ENCODE peak calls at places on chromosomes 3 and 15, in ten cellular contexts. A is CD8-positive, alpha-beta memory T cell; C is fibroblast of lung; Z is left ventricle myocardium inferior; T is right atrium auricular region; F is heart right ventricle; U is HCT116; R is body of pancreas; E is SJSA1; N is heart left ventricle. G is an unnamed sample. For H3K27me3, the result is how much of the 10 kb centered on the place peaks cover.

GRCh38 chr15:62108411-62108810 is 41.6 kb downstream of the C2CD4A start:
- DNase-seq in A (no peak), C (no peak), Z (no peak), T (no peak), F (no peak), U (no peak), R (no peak), E (no peak), N (no peak), G (no peak)

GRCh38 chr3:48561045-48561736 is 2.4 kb downstream of the UCN2 start:
- DNase-seq in A (no peak), C (peak), Z (peak), T (peak), F (peak), U (no peak), R (peak), E (peak), N (peak), G (peak)

GRCh38 chr3:58237940-58238681 is 519 bp downstream of the ABHD6 start:
- DNase-seq in A (peak), C (no peak), Z (peak), T (peak), F (peak), U (no peak), R (peak), E (no peak), N (peak), G (peak)

GRCh38 chr15:87672309-87672897 is 584.1 kb downstream of the NTRK3 start:
- DNase-seq in A (no peak), C (peak), Z (peak), T (no peak), F (no peak), U (no peak), R (peak), E (no peak), N (no peak), G (peak)

GRCh38 chr3:126153695-126154360 is 26.6 kb downstream of the ALDH1L1 start:
- DNase-seq in A (no peak), C (no peak), Z (no peak), T (no peak), F (no peak), U (no peak), R (no peak), E (no peak), N (no peak), G (peak)

GRCh38 chr3:105885261-105885660 is 16.4 kb upstream of the CBLB start:
- DNase-seq in A (no peak), C (no peak), Z (no peak), T (no peak), F (no peak), U (no peak), R (no peak), E (no peak), N (no peak), G (no peak)

GRCh38 chr15:96356494-96357455 is 26.3 kb downstream of the NR2F2 start:
- DNase-seq in A (peak), C (peak), Z (peak), T (no peak), F (peak), U (peak), R (peak), E (peak), N (peak), G (peak)

GRCh38 chr3:104452697-104453096 is 914.0 kb upstream of the ALCAM start:
- DNase-seq in A (no peak), C (no peak), Z (no peak), T (no peak), F (no peak), U (no peak), R (no peak), E (peak), N (no peak), G (no peak)

GRCh38 chr3:187027531-187027936 is 97.2 kb downstream of the ST6GAL1 start:
- DNase-seq in A (peak), C (no peak), Z (no peak), T (no peak), F (no peak), U (no peak), R (no peak), E (no peak), N (no peak), G (no peak)

GRCh38 chr3:186108106-186108940 is 566 bp downstream of the ETV5 start:
- DNase-seq in A (peak), C (peak), Z (peak), T (peak), F (peak), U (peak), R (peak), E (peak), N (peak), G (peak)

GRCh38 chr3:186214670-186215069 is 105.8 kb upstream of the ETV5 start:
- DNase-seq in A (no peak), C (no peak), Z (no peak), T (no peak), F (no peak), U (no peak), R (no peak), E (no peak), N (no peak), G (no peak)

GRCh38 chr3:107297597-107297996 is 79.6 kb upstream of the CCDC54 start:
- DNase-seq in A (no peak), C (no peak), Z (no peak), T (no peak), F (no peak), U (no peak), R (no peak), E (no peak), N (no peak), G (no peak)

GRCh38 chr3:149273096-149273751 is 51.6 kb upstream of the CP start:
- DNase-seq in A (no peak), C (peak), Z (no peak), T (no peak), F (no peak), U (peak), R (peak), E (peak), N (no peak), G (peak)

GRCh38 chr15:78536134-78536533 is 4.1 kb upstream of the PSMA4 start:
- DNase-seq in A (no peak), C (peak), Z (no peak), T (no peak), F (no peak), U (no peak), R (no peak), E (no peak), N (no peak), G (no peak)

GRCh38 chr15:97604673-97605072 is 355.8 kb upstream of the ARRDC4 start:
- DNase-seq in A (no peak), C (no peak), Z (no peak), T (no peak), F (no peak), U (no peak), R (no peak), E (no peak), N (no peak), G (no peak)

GRCh38 chr3:196053487-196053886 is 28.4 kb downstream of the TFRC start:
- DNase-seq in A (no peak), C (no peak), Z (no peak), T (no peak), F (no peak), U (no peak), R (no peak), E (no peak), N (no peak), G (no peak)

GRCh38 chr3:160280836-160281235 is 55.6 kb downstream of the C3orf80 start:
- DNase-seq in A (no peak), C (no peak), Z (no peak), T (no peak), F (no peak), U (no peak), R (no peak), E (no peak), N (no peak), G (no peak)

GRCh38 chr15:98547255-98547654 is 101.1 kb upstream of the IGF1R start:
- DNase-seq in A (no peak), C (no peak), Z (no peak), T (no peak), F (no peak), U (no peak), R (no peak), E (no peak), N (no peak), G (no peak)

GRCh38 chr15:89874926-89875564 is 18.7 kb downstream of the AP3S2 start:
- DNase-seq in A (peak), C (peak), Z (peak), T (peak), F (peak), U (peak), R (peak), E (peak), N (peak), G (peak)

GRCh38 chr3:177820683-177821316 is 623.5 kb upstream of the TBL1XR1 start:
- DNase-seq in A (no peak), C (peak), Z (no peak), T (no peak), F (no peak), U (no peak), R (peak), E (no peak), N (no peak), G (no peak)

DNA sequence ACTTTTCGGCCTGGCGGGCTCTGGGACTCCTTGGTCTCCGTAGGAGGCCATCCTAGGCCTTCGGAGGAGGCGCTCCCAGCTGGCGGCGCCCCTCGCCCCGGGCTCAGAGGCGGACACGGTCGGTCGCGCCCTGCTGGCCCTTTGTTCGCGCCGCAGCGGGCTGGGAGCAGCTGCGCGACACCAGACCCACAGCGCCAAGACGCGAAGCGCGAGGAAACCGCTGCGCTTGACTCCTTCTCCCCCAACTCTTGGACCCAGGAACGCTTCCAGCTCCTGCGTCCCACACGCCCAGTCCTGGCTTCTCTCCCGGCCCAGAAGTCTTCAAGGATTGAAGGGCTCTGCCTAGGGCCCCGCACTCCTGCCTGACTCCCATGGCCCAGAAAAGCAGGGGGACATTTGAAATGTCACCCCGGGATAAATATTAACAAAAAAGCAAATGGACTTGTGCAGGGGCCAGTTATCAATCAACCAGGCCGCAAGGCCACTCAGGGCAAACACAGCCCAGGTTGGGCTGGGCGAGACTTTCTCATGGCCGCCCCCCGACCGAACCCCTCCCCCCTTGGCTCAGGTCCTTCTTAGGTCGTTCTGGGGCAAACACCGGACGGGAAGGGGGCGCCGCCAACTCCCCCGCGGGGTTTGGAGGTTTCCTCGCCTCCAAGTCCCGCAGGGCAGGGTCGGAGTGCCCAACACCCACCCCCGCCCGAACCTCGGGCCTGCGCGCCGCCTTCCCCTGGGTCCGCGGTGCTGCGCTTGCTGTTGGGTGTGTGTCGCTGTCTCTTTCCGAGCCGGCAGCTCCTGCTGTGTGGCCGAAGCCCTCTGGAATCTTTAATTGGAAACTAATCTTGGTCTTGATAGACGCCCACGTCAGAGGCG is 5.1 kb downstream of the ONECUT1 start:
- DNase-seq in A (no peak), C (no peak), Z (no peak), T (no peak), F (no peak), U (no peak), R (peak), E (no peak), N (no peak), G (peak)
- H3K27me3 ChIP-seq in A (half or more), C (half or more), Z (half or more), T (half or more), F (half or more), U (under half), R (under half), E (half or more), N (half or more), G (half or more)

DNA sequence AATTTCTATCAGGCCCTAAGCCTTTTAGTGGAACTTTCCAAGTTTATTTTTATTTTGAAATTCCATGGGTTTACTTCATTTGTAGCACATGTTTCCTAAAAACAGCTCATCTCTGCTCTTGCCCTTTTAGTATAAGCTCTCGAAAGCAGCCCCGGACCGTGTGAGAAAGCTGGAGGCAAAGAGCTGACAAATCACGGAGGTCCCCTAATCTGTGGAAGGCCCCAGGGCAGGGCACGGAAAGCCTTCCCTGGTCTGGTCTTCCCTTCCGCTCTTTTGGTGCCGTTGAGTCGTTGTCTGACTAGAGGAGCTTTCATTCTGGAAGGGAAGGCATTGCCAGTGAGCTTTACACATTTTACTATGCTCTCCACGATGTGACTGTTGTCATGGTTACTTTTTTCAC is 71.8 kb downstream of the CYP19A1 start:
- DNase-seq in A (no peak), C (no peak), Z (no peak), T (no peak), F (no peak), U (no peak), R (no peak), E (no peak), N (no peak), G (peak)
- H3K27me3 ChIP-seq in A (under half), C (under half), Z (half or more), T (under half), F (under half), U (under half), R (under half), E (under half), N (under half), G (under half)

DNA sequence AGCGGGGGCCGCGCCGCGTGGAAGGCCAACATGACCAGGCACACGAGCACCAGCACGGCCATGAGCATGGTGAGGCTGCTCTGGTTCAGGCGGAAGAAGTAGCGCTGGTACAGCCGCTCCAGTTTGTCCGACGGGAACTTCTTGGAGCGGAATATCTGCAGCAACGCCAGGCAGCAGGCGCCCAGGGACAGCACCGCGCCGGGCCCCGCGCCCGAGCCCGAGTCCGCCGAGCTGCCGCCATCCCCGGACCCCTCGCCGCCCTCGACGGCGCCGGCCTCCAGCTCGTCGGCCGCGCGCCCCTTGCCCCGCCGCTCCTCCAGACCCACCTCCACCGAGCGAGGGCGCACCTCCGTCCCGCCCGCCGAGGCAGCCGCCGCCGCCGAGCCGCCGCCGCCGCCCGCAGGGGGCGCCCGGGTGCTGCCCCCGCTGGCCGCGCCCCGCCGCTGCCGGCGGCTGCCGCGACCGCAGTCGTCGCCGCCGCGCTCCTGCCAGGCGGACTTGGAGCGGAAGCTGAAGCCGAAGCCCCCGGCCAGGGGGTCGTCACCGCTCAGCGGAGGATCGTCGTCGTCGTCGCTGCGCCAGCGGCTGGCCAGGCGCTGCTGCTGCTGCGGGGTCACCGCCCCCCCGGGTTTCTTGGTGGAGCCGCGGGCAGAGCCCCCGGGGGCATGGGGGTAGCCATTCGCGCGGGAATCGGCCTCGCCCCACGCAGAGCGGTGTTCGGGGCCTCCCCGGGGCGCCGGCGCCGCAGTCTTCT is 964 bp downstream of the ADCY5 start:
- DNase-seq in A (peak), C (no peak), Z (no peak), T (no peak), F (peak), U (no peak), R (no peak), E (peak), N (peak), G (peak)
- H3K27me3 ChIP-seq in A (under half), C (half or more), Z (half or more), T (under half), F (under half), U (under half), R (under half), E (half or more), N (under half), G (half or more)

DNA sequence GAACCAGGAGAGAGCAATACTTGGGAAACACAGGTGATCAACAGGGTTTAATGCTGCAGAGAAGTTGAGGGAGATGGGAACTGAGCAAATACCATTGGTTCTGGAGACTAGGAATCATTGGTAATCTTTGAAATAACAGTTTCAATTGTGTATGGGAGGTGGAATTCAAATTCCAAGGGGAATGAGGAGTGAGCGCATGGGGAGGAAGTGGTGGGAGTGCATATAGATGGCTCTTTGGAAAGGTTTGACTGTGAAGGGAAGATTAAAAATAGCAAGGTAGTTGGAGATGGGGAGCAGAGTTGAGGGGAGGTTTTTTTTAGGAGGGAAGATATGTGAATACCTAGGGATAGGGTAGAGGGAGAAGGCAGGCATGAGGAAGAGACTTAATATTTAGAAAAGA is 51.1 kb upstream of the ROPN1 start:
- DNase-seq in A (no peak), C (no peak), Z (no peak), T (no peak), F (no peak), U (no peak), R (no peak), E (no peak), N (no peak), G (no peak)
- H3K27me3 ChIP-seq in A (under half), C (under half), Z (under half), T (under half), F (under half), U (half or more), R (under half), E (under half), N (under half), G (half or more)

DNA sequence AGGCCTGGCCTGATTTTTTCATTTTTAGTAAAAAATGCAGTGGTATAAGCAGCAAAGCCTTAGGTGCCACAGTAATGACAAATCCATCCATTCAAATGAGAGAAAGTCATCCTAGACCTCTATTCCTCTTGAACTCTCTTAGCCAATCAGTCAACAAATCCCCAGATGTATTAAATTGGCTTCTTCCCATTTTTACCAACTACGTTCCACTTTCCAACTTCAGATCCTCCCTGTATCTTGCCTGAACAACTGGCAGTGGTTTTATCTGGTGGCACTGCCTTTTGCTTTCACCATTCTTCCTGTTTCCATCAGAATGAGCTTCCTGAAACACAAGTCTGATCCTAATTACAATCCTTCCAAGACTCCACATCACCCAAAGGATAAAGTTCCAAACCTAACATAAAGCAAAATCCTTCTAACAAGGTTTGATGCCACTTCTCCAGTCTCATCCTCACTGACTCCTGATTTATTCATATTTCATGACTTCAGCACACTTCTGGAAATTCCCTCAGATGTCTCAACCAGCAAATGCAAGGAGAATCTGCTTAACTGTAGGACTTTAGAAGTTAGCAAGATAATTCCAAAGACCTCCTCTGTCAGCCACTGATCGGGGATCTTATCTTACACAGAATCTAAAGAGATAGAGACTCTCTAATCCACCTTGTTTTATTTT is 69.8 kb upstream of the SLC4A7 start:
- DNase-seq in A (no peak), C (no peak), Z (no peak), T (no peak), F (no peak), U (no peak), R (no peak), E (no peak), N (no peak), G (no peak)
- H3K27me3 ChIP-seq in A (under half), C (under half), Z (under half), T (under half), F (under half), U (under half), R (under half), E (under half), N (under half), G (under half)

GRCh38 chr3:133776794-133777438 is 28.7 kb upstream of the SRPRB start:
- DNase-seq in A (no peak), C (no peak), Z (no peak), T (no peak), F (no peak), U (no peak), R (peak), E (no peak), N (no peak), G (no peak)
- H3K27me3 ChIP-seq in A (under half), C (under half), Z (under half), T (under half), F (under half), U (under half), R (under half), E (under half), N (under half), G (under half)

DNA sequence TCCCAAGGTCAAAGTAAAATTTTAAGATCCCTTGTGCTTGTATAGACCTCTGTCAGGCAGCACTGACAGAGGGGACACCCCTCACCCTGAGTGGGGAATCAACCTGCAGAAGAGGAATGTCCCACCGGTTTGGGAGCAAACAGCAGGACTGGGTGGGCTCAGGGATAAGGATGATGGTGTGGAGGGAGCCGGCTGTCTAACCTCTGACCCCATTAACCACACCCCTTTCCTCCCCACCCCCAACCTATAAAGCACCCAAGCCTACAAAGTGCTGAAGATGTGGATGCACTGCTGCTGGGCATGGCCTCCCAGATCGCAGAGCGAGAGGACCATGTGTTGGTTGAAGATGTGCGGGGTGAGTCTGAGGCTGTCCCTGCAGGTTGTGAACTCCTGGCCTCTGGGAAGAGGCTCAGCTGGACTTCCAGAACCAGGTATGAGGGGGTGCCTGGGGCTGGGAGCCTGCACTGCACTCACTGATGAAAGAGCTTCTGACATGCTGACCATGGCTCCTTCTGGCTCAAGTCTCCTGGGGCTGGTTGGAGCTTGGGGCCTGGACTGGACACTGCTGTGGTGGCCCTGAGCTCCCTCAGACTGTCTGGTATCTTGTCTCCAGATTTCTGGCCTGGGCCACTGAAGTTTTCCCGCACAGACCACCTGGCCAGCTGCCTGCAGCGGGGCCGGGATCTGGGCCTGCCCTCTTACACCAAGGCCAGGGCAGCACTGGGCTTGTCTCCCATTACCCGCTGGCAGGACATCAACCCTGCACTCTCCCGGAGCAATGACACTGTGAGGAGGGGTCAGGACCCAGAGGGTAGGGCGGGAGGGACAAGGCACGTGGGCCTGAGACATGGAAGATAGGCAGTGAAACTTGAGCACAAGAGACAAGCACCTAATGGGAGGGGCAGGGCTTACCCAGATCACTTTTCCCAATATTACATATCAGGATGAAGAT is 9.3 kb downstream of the DUOX1 start:
- DNase-seq in A (no peak), C (no peak), Z (no peak), T (no peak), F (no peak), U (no peak), R (no peak), E (no peak), N (no peak), G (peak)
- H3K27me3 ChIP-seq in A (under half), C (under half), Z (under half), T (under half), F (half or more), U (under half), R (under half), E (under half), N (under half), G (under half)